ENCODE peak calls at places on chromosomes 5 and 9, in five cellular contexts. One of them, this sample, is unnamed.

GRCh38 chr5:78151594-78152271 is 142.8 kb downstream of the AP3B1 start:
- DNase-seq in CD8-positive, alpha-beta T cell: no peak
- DNase-seq in heart right ventricle: no peak
- DNase-seq in neural progenitor cell: no peak
- DNase-seq in colonic mucosa: no peak
- DNase-seq in this sample: no peak

GRCh38 chr5:35438786-35439185 is 178.9 kb upstream of the SPEF2 start:
- DNase-seq in CD8-positive, alpha-beta T cell: no peak
- DNase-seq in heart right ventricle: no peak
- DNase-seq in neural progenitor cell: no peak
- DNase-seq in colonic mucosa: no peak
- DNase-seq in this sample: no peak

GRCh38 chr9:94864862-94865435 is 138.4 kb downstream of the AOPEP start:
- DNase-seq in CD8-positive, alpha-beta T cell: no peak
- DNase-seq in heart right ventricle: no peak
- DNase-seq in neural progenitor cell: no peak
- DNase-seq in colonic mucosa: no peak
- DNase-seq in this sample: no peak

GRCh38 chr9:108056805-108057386 is 567.3 kb upstream of the KLF4 start:
- DNase-seq in CD8-positive, alpha-beta T cell: no peak
- DNase-seq in heart right ventricle: no peak
- DNase-seq in neural progenitor cell: no peak
- DNase-seq in colonic mucosa: no peak
- DNase-seq in this sample: no peak

GRCh38 chr5:148486456-148486855 is 102.7 kb downstream of the FBXO38 start:
- DNase-seq in CD8-positive, alpha-beta T cell: no peak
- DNase-seq in heart right ventricle: no peak
- DNase-seq in neural progenitor cell: no peak
- DNase-seq in colonic mucosa: no peak
- DNase-seq in this sample: no peak

GRCh38 chr5:25387949-25388348 is 743.2 kb upstream of the CDH10 start:
- DNase-seq in CD8-positive, alpha-beta T cell: no peak
- DNase-seq in heart right ventricle: no peak
- DNase-seq in neural progenitor cell: no peak
- DNase-seq in colonic mucosa: no peak
- DNase-seq in this sample: no peak

GRCh38 chr9:112339886-112340285 is 6.5 kb upstream of the PTBP3 start:
- DNase-seq in CD8-positive, alpha-beta T cell: no peak
- DNase-seq in heart right ventricle: no peak
- DNase-seq in neural progenitor cell: no peak
- DNase-seq in colonic mucosa: no peak
- DNase-seq in this sample: no peak

GRCh38 chr9:89179535-89179919 is 909 bp upstream of the SHC3 start:
- DNase-seq in CD8-positive, alpha-beta T cell: no peak
- DNase-seq in heart right ventricle: no peak
- DNase-seq in neural progenitor cell: peak; percentile 38
- DNase-seq in colonic mucosa: no peak
- DNase-seq in this sample: no peak

GRCh38 chr9:134089972-134090371 is 22.1 kb upstream of the BRD3 start:
- DNase-seq in CD8-positive, alpha-beta T cell: no peak
- DNase-seq in heart right ventricle: no peak
- DNase-seq in neural progenitor cell: no peak
- DNase-seq in colonic mucosa: no peak
- DNase-seq in this sample: no peak

GRCh38 chr9:134085674-134086073 is 17.8 kb upstream of the BRD3 start:
- DNase-seq in CD8-positive, alpha-beta T cell: no peak
- DNase-seq in heart right ventricle: no peak
- DNase-seq in neural progenitor cell: no peak
- DNase-seq in colonic mucosa: no peak
- DNase-seq in this sample: no peak

GRCh38 chr9:134083451-134083850 is 15.6 kb upstream of the BRD3 start:
- DNase-seq in CD8-positive, alpha-beta T cell: no peak
- DNase-seq in heart right ventricle: no peak
- DNase-seq in neural progenitor cell: no peak
- DNase-seq in colonic mucosa: no peak
- DNase-seq in this sample: no peak

GRCh38 chr9:134088064-134088725 is 20.4 kb upstream of the BRD3 start:
- DNase-seq in CD8-positive, alpha-beta T cell: no peak
- DNase-seq in heart right ventricle: peak; percentile 26
- DNase-seq in neural progenitor cell: no peak
- DNase-seq in colonic mucosa: no peak
- DNase-seq in this sample: no peak
- H3K27ac ChIP-seq in CD8-positive, alpha-beta T cell: no peak overlapping the region
- H3K27ac ChIP-seq in heart right ventricle: no peak overlapping the region
- H3K27ac ChIP-seq in neural progenitor cell: no peak overlapping the region
- H3K27ac ChIP-seq in colonic mucosa: no peak overlapping the region
- H3K27ac ChIP-seq in this sample: no peak overlapping the region

GRCh38 chr5:142492781-142493281 is 168.0 kb upstream of the SPRY4 start:
- DNase-seq in CD8-positive, alpha-beta T cell: no peak
- DNase-seq in heart right ventricle: no peak
- DNase-seq in neural progenitor cell: no peak
- DNase-seq in colonic mucosa: no peak
- DNase-seq in this sample: no peak
- H3K27ac ChIP-seq in CD8-positive, alpha-beta T cell: no peak overlapping the region
- H3K27ac ChIP-seq in heart right ventricle: peak overlapping the region; percentile 24
- H3K27ac ChIP-seq in neural progenitor cell: no peak overlapping the region
- H3K27ac ChIP-seq in colonic mucosa: no peak overlapping the region
- H3K27ac ChIP-seq in this sample: no peak overlapping the region

GRCh38 chr5:157390924-157391297 is 69.1 kb upstream of the NIPAL4 start:
- DNase-seq in CD8-positive, alpha-beta T cell: no peak
- DNase-seq in heart right ventricle: no peak
- DNase-seq in neural progenitor cell: no peak
- DNase-seq in colonic mucosa: no peak
- DNase-seq in this sample: no peak
- H3K27ac ChIP-seq in CD8-positive, alpha-beta T cell: no peak overlapping the region
- H3K27ac ChIP-seq in heart right ventricle: no peak overlapping the region
- H3K27ac ChIP-seq in neural progenitor cell: no peak overlapping the region
- H3K27ac ChIP-seq in colonic mucosa: no peak overlapping the region
- H3K27ac ChIP-seq in this sample: peak overlapping the region; percentile 88

GRCh38 chr5:132104561-132104960 is 31.0 kb downstream of the CSF2 start:
- DNase-seq in CD8-positive, alpha-beta T cell: no peak
- DNase-seq in heart right ventricle: no peak
- DNase-seq in neural progenitor cell: no peak
- DNase-seq in colonic mucosa: no peak
- DNase-seq in this sample: no peak
- H3K27ac ChIP-seq in CD8-positive, alpha-beta T cell: no peak overlapping the region
- H3K27ac ChIP-seq in heart right ventricle: no peak overlapping the region
- H3K27ac ChIP-seq in neural progenitor cell: no peak overlapping the region
- H3K27ac ChIP-seq in colonic mucosa: no peak overlapping the region
- H3K27ac ChIP-seq in this sample: no peak overlapping the region

DNA sequence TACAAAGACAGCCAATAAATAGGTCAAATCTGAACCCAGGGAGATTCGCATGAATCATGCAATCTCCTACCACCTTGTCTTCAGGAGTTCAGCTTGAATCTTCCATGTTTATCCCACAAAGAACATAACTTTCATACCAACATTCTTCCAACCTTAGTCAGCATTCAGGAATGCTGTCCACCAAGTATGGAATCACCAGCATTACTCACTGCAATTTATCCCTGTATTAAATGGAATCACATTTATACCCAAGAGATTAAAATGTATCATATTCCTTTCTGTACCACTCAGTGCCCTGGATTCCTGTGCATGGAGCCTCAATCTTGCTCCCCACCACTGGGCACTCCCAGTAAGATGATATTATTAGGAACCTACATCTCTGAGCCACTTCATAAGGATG is 162.6 kb downstream of the GLIS3 start:
- DNase-seq in CD8-positive, alpha-beta T cell: no peak
- DNase-seq in heart right ventricle: no peak
- DNase-seq in neural progenitor cell: no peak
- DNase-seq in colonic mucosa: no peak
- DNase-seq in this sample: no peak
- H3K27ac ChIP-seq in CD8-positive, alpha-beta T cell: no peak overlapping the region
- H3K27ac ChIP-seq in heart right ventricle: peak overlapping the region; percentile 55
- H3K27ac ChIP-seq in neural progenitor cell: no peak overlapping the region
- H3K27ac ChIP-seq in colonic mucosa: no peak overlapping the region
- H3K27ac ChIP-seq in this sample: no peak overlapping the region

DNA sequence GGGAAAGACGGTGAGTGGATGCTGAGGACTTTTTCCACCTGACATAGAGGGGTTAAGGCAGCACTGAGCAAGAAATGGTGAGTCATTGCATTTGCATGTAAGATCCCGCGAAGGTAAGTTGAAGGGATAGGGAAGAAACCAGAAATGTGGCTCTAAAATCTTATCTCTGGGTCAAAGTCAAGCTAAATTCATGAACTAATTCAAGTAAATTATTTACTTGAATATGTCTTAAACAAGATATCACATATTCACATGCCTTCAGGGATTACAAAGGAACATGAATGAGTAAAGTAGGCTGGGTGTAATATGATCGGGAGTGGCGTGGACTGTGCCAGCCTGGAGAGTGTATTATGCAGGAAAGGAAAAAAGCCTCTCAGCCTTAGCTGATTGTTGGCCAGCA is 74.4 kb upstream of the EQTN start:
- DNase-seq in CD8-positive, alpha-beta T cell: no peak
- DNase-seq in heart right ventricle: no peak
- DNase-seq in neural progenitor cell: no peak
- DNase-seq in colonic mucosa: peak; percentile 64
- DNase-seq in this sample: no peak
- H3K27ac ChIP-seq in CD8-positive, alpha-beta T cell: no peak overlapping the region
- H3K27ac ChIP-seq in heart right ventricle: no peak overlapping the region
- H3K27ac ChIP-seq in neural progenitor cell: no peak overlapping the region
- H3K27ac ChIP-seq in colonic mucosa: peak overlapping the region; percentile 76
- H3K27ac ChIP-seq in this sample: no peak overlapping the region

DNA sequence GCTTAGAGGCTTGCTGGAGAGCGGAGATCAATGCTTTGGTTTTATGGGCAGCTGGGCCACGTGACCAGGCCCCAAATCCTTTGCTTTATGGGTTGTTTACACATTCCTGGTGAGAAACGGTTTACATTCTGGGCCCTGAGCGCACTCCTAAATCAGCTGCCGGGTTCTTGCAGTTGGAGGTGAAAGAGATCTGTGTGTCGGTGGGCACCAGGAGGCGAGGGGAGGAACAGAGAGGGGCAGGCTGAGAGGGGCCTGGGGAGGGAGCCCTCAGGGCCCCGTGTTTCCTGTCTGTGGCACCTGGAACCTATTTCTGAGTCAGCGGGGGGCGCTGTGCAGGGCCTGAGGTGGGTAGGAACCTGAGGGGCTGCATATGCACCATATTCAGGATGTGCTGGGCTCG is 63.5 kb upstream of the HAND1 start:
- DNase-seq in CD8-positive, alpha-beta T cell: no peak
- DNase-seq in heart right ventricle: no peak
- DNase-seq in neural progenitor cell: no peak
- DNase-seq in colonic mucosa: no peak
- DNase-seq in this sample: no peak
- H3K27ac ChIP-seq in CD8-positive, alpha-beta T cell: no peak overlapping the region
- H3K27ac ChIP-seq in heart right ventricle: no peak overlapping the region
- H3K27ac ChIP-seq in neural progenitor cell: no peak overlapping the region
- H3K27ac ChIP-seq in colonic mucosa: no peak overlapping the region
- H3K27ac ChIP-seq in this sample: no peak overlapping the region

GRCh38 chr5:33776151-33776550 is 115.6 kb downstream of the ADAMTS12 start:
- DNase-seq in CD8-positive, alpha-beta T cell: no peak
- DNase-seq in heart right ventricle: no peak
- DNase-seq in neural progenitor cell: no peak
- DNase-seq in colonic mucosa: no peak
- DNase-seq in this sample: no peak

GRCh38 chr5:33785571-33785970 is 106.2 kb downstream of the ADAMTS12 start:
- DNase-seq in CD8-positive, alpha-beta T cell: no peak
- DNase-seq in heart right ventricle: no peak
- DNase-seq in neural progenitor cell: no peak
- DNase-seq in colonic mucosa: no peak
- DNase-seq in this sample: no peak

DNA sequence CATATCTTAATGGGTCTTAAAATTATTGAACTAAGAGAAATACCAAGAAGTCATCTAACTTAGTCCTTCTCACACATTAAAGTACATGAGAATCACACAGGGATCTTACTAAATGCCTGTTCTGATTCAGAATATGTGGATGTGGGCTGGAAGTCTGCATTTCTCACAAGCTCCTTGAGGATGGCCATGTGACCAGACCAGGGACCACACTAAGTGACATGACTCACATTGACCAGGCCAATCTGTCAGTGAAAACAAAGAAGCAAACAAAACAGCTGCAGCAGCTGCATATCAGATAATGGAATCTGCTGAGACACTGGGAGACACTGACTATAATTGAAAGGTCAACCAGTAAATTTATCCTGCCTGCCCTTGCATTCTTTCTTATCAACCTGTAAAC is 110.5 kb downstream of the ADAMTS12 start:
- DNase-seq in CD8-positive, alpha-beta T cell: no peak
- DNase-seq in heart right ventricle: no peak
- DNase-seq in neural progenitor cell: peak; percentile 22
- DNase-seq in colonic mucosa: no peak
- DNase-seq in this sample: no peak
- H3K27ac ChIP-seq in CD8-positive, alpha-beta T cell: no peak overlapping the region
- H3K27ac ChIP-seq in heart right ventricle: no peak overlapping the region
- H3K27ac ChIP-seq in neural progenitor cell: no peak overlapping the region
- H3K27ac ChIP-seq in colonic mucosa: no peak overlapping the region
- H3K27ac ChIP-seq in this sample: no peak overlapping the region

GRCh38 chr9:136062657-136063439 is 32.2 kb downstream of the NACC2 start:
- DNase-seq in CD8-positive, alpha-beta T cell: no peak
- DNase-seq in heart right ventricle: no peak
- DNase-seq in neural progenitor cell: no peak
- DNase-seq in colonic mucosa: no peak
- DNase-seq in this sample: no peak
- H3K27ac ChIP-seq in CD8-positive, alpha-beta T cell: no peak overlapping the region
- H3K27ac ChIP-seq in heart right ventricle: no peak overlapping the region
- H3K27ac ChIP-seq in neural progenitor cell: no peak overlapping the region
- H3K27ac ChIP-seq in colonic mucosa: no peak overlapping the region
- H3K27ac ChIP-seq in this sample: no peak overlapping the region

This sample was measured in CD4-positive, CD25-positive, alpha-beta regulatory T cell.